ENCODE peak calls at places on chromosomes 1 and 21, in five cellular contexts. H, P, M, B and E are unnamed samples.

GRCh38 chr1:62286778-62287224 is 32.4 kb downstream of the KANK4 start:
- DNase-seq in H (no peak), P (no peak), M (no peak), B (peak), E (no peak)

GRCh38 chr1:6163973-6164617 is 16.0 kb downstream of the CHD5 start:
- DNase-seq in H (no peak), P (no peak), M (no peak), B (no peak), E (no peak)

GRCh38 chr1:231278100-231278790 is 37.2 kb downstream of the GNPAT start:
- DNase-seq in H (no peak), P (no peak), M (no peak), B (no peak), E (no peak)

GRCh38 chr1:57620589-57620988 is 196.7 kb upstream of the DAB1 start:
- DNase-seq in H (no peak), P (no peak), M (no peak), B (no peak), E (no peak)

GRCh38 chr1:199685369-199685768 is 342.1 kb upstream of the NR5A2 start:
- DNase-seq in H (no peak), P (peak), M (peak), B (no peak), E (peak)

GRCh38 chr1:209486861-209487260 is 96.7 kb upstream of the CAMK1G start:
- DNase-seq in H (no peak), P (no peak), M (no peak), B (no peak), E (no peak)

GRCh38 chr1:101388904-101389546 is 152.2 kb downstream of the S1PR1 start:
- DNase-seq in H (no peak), P (no peak), M (no peak), B (no peak), E (no peak)

GRCh38 chr1:110875216-110875731 is 2.3 kb downstream of the CD53 start:
- DNase-seq in H (no peak), P (no peak), M (no peak), B (peak), E (no peak)

GRCh38 chr1:25031966-25032667 is 102.0 kb upstream of the RUNX3 start:
- DNase-seq in H (no peak), P (no peak), M (peak), B (peak), E (no peak)

GRCh38 chr1:15833069-15833679 is 14.3 kb upstream of the SPEN start:
- DNase-seq in H (no peak), P (no peak), M (peak), B (peak), E (no peak)

GRCh38 chr21:32908529-32908928 is 117.2 kb upstream of the OLIG2 start:
- DNase-seq in H (no peak), P (no peak), M (no peak), B (no peak), E (no peak)

GRCh38 chr1:227556288-227556687 is 7.1 kb upstream of the ZNF678 start:
- DNase-seq in H (no peak), P (no peak), M (no peak), B (no peak), E (no peak)

GRCh38 chr1:190320952-190321351 is 156.7 kb downstream of the BRINP3 start:
- DNase-seq in H (no peak), P (no peak), M (peak), B (no peak), E (no peak)

GRCh38 chr1:24935615-24936484 is 5.8 kb upstream of the RUNX3 start:
- DNase-seq in H (no peak), P (no peak), M (no peak), B (no peak), E (no peak)

GRCh38 chr1:17601643-17602382 is 62.3 kb downstream of the ARHGEF10L start:
- DNase-seq in H (no peak), P (no peak), M (no peak), B (no peak), E (no peak)

GRCh38 chr1:238485062-238485905 is 594.6 kb upstream of the ZP4 start:
- DNase-seq in H (no peak), P (peak), M (peak), B (no peak), E (no peak)

GRCh38 chr1:201403359-201403758 is 4.2 kb upstream of the LAD1 start:
- DNase-seq in H (no peak), P (no peak), M (no peak), B (no peak), E (no peak)

GRCh38 chr1:185317886-185318310 is 855 bp upstream of the IVNS1ABP start:
- DNase-seq in H (peak), P (no peak), M (no peak), B (peak), E (no peak)

GRCh38 chr1:47487826-47488450 is 50.1 kb downstream of the FOXD2 start:
- DNase-seq in H (peak), P (no peak), M (no peak), B (no peak), E (no peak)

GRCh38 chr1:153742411-153743142 is 14.7 kb downstream of the INTS3 start:
- DNase-seq in H (no peak), P (no peak), M (peak), B (no peak), E (no peak)

GRCh38 chr1:215228193-215228592 is 145.7 kb downstream of the KCNK2 start:
- DNase-seq in H (no peak), P (no peak), M (no peak), B (no peak), E (no peak)

GRCh38 chr1:24021403-24022266 is 41.5 kb upstream of the SRSF10 start:
- DNase-seq in H (no peak), P (no peak), M (no peak), B (peak), E (no peak)

GRCh38 chr1:5743435-5744095 is 248.7 kb downstream of the NPHP4 start:
- DNase-seq in H (no peak), P (no peak), M (no peak), B (no peak), E (no peak)

GRCh38 chr1:219507432-219507831 is 105.5 kb downstream of the ZC3H11B start:
- DNase-seq in H (no peak), P (peak), M (peak), B (no peak), E (peak)

GRCh38 chr1:26696645-26697440 is 1.0 kb downstream of the ARID1A start:
- DNase-seq in H (no peak), P (no peak), M (no peak), B (peak), E (no peak)

GRCh38 chr21:21295303-21295702 is 297.1 kb downstream of the NCAM2 start:
- DNase-seq in H (no peak), P (no peak), M (no peak), B (no peak), E (no peak)

GRCh38 chr1:172266528-172267174 is 153.8 kb upstream of the C1orf105 start:
- DNase-seq in H (no peak), P (no peak), M (no peak), B (no peak), E (no peak)

GRCh38 chr1:212613440-212614335 is 5.1 kb downstream of the ATF3 start:
- DNase-seq in H (no peak), P (no peak), M (no peak), B (no peak), E (no peak)

GRCh38 chr1:232902766-232903357 is 47.5 kb upstream of the NTPCR start:
- DNase-seq in H (no peak), P (no peak), M (no peak), B (peak), E (no peak)

GRCh38 chr1:7117599-7118281 is 332.5 kb downstream of the CAMTA1 start:
- DNase-seq in H (no peak), P (peak), M (peak), B (no peak), E (peak)

GRCh38 chr1:247077234-247077633 is 1.4 kb downstream of the ZNF670 start:
- DNase-seq in H (no peak), P (no peak), M (peak), B (no peak), E (no peak)
- TF ChIP-seq CTCF in H (no peak), P (no peak), M (no peak), B (no peak), E (no peak)

GRCh38 chr21:29376556-29376955 is 77.8 kb downstream of the BACH1 start:
- DNase-seq in H (no peak), P (peak), M (peak), B (peak), E (no peak)
- TF ChIP-seq CTCF in H (peak), P (peak), M (peak), B (peak), E (peak)

GRCh38 chr1:119316870-119317416 is 51.6 kb upstream of the HAO2 start:
- DNase-seq in H (no peak), P (no peak), M (no peak), B (no peak), E (no peak)
- TF ChIP-seq CTCF in H (peak), P (peak), M (no peak), B (no peak), E (peak)

GRCh38 chr1:119286587-119287181 is 81.9 kb upstream of the HAO2 start:
- DNase-seq in H (peak), P (no peak), M (peak), B (peak), E (no peak)
- TF ChIP-seq CTCF in H (peak), P (peak), M (peak), B (peak), E (peak)

DNA sequence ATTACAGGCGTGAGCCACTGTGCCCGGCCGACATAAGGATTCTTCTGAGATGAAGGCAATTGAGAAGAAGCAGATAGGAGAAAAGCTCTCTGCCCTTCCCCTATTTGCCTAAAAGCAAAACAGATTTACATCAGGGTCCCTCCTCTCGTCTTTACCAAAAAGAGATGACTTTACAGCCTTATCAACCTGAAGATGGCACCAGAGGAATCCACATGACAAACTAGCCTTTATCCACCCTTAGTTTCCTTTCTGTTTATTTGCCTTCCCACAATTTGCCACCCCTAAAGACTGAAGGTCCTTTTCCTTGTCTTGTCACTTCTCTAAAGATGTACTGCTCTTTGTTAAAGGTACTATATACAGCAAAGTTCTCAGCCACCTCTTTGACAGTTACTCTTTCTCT is 70.7 kb upstream of the KRTAP19-8 start:
- DNase-seq in H (no peak), P (no peak), M (peak), B (no peak), E (no peak)
- TF ChIP-seq CTCF in H (no peak), P (no peak), M (no peak), B (no peak), E (no peak)

GRCh38 chr1:244576259-244576892 is 76.5 kb upstream of the DESI2 start:
- DNase-seq in H (no peak), P (no peak), M (no peak), B (no peak), E (no peak)

DNA sequence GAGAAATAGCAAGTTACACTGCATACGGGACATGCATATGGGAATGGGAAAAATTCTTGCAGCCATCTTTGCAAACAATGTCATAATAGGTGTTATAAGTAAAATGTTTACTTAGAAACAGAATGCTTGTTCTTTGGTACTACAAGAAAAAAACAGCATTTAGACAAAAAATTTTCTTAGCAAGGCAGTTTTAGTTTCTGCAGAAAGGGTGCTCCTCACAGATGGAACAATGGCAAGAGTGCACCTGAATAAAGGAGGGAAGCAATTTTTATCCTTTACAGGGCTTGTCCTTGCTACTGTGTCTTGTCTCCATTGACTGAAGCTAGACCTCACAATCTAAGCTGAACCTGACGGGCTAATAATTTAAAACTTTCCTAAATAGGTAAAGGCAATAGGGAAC is 79.2 kb upstream of the DESI2 start:
- DNase-seq in H (no peak), P (no peak), M (no peak), B (no peak), E (no peak)
- TF ChIP-seq CTCF in H (no peak), P (no peak), M (no peak), B (no peak), E (no peak)

GRCh38 chr1:68777850-68778249 is 281.0 kb upstream of the DEPDC1 start:
- DNase-seq in H (no peak), P (no peak), M (no peak), B (no peak), E (no peak)

GRCh38 chr1:68788762-68789161 is 291.9 kb upstream of the DEPDC1 start:
- DNase-seq in H (no peak), P (no peak), M (no peak), B (no peak), E (no peak)

GRCh38 chr1:68780919-68781318 is 284.0 kb upstream of the DEPDC1 start:
- DNase-seq in H (no peak), P (no peak), M (no peak), B (no peak), E (no peak)

GRCh38 chr1:68785328-68785727 is 288.4 kb upstream of the DEPDC1 start:
- DNase-seq in H (no peak), P (no peak), M (no peak), B (no peak), E (no peak)

GRCh38 chr1:68782890-68783289 is 286.0 kb upstream of the DEPDC1 start:
- DNase-seq in H (no peak), P (no peak), M (no peak), B (no peak), E (no peak)
- TF ChIP-seq CTCF in H (no peak), P (no peak), M (no peak), B (no peak), E (no peak)

DNA sequence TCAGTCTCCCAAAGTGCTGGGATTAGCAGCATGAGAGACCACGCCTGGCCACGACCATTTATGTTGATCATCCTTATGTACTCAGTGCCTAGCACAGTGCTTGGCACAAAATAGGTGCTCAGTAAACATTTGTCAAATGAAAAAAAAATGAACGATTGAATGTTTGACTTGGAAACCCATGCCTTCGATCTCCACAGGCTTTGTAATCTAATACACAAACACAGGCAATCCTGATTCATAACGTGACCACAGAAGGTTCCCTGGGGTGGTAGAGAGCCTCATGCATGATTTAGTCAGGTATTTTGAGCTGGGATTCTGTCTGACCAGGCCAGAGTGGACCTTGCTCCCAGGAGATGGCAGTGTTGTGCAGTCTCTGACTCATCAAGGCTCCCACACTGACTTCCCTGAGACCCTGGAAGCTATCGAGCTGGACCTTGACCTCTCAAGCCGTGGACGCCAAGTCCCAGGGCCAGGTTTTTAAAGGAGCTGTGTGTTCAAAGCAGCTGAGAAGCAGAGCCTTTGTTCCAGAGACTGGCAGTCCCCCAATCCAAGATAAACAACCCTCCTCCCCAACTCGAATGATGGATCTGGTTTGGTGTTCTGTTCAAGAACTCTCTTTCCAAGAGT is 81.1 kb downstream of the PGM1 start:
- DNase-seq in H (peak), P (peak), M (peak), B (peak), E (peak)
- TF ChIP-seq CTCF in H (peak), P (peak), M (peak), B (peak), E (peak)

DNA sequence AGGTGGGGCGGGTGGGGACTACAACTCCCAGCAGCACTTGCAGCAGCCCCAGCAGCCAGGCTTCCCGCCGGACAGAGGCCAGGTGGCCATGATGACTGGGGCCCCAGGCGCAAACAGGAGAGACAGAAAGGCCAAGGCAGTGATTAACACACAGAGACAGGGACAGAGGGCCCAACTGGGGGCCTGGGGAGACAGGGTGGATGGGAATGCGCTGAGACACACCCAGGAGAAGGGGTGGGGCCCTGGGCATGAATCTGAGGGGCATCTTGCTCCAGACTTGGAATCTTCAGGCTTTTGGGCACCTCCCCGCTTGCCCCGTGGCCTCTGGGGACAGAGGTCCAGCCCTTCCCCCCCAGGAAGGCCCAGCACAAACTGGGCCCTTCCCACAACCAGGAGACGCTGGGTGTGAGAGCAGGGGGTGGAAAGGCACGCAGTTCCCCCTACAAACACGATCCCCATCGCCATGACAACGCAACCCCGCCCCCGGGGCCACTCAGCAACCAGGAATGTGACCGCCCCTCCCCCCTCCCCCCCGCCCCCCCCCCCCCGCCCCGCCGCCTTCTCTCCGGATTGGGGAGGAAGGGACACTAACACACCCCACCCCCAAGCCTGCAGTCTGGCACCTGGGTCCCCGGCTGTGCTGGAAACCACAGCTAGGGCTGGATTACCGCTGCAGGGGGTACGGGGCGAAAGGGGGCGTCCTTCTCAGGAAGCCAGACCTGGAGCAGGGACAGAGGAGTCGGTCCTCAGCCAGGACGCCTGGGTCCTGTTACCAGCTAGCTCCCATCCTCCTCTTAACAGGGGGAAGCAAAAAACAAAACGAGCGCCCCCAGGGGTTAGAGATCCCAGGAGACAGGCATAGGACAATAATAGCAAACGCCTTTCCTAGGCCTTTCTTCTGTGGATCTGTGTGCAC is 4.5 kb downstream of the HDGF start:
- DNase-seq in H (peak), P (peak), M (peak), B (peak), E (peak)
- TF ChIP-seq CTCF in H (peak), P (peak), M (no peak), B (no peak), E (peak)